ENCODE peak calls at places on chromosomes 4 and X, in six cellular contexts. One of them, this sample, is unnamed.

GRCh38 chrX:123188081-123188480 is 4.0 kb downstream of the GRIA3 start:
- DNase-seq in foreskin fibroblast: peak
- DNase-seq in left lung: no peak
- DNase-seq in endothelial cell: no peak
- DNase-seq in activated B cell treated with CpG ODN at 0.5 μM for 24 hours: no peak
- DNase-seq in AG10803: peak
- DNase-seq in this sample: no peak

GRCh38 chr4:72974694-72975487 is 94.6 kb downstream of the COX18 start:
- DNase-seq in endothelial cell: no peak
- DNase-seq in left lung: no peak
- DNase-seq in foreskin fibroblast: peak
- DNase-seq in AG10803: peak
- DNase-seq in activated B cell treated with CpG ODN at 0.5 μM for 24 hours: no peak
- DNase-seq in this sample: no peak

GRCh38 chr4:43133566-43133965 is 241.1 kb downstream of the GRXCR1 start:
- DNase-seq in AG10803: no peak
- DNase-seq in endothelial cell: no peak
- DNase-seq in left lung: no peak
- DNase-seq in foreskin fibroblast: no peak
- DNase-seq in activated B cell treated with CpG ODN at 0.5 μM for 24 hours: no peak
- DNase-seq in this sample: no peak

GRCh38 chrX:7925867-7926472 is 1.2 kb downstream of the PNPLA4 start:
- DNase-seq in AG10803: peak
- DNase-seq in left lung: no peak
- DNase-seq in endothelial cell: peak
- DNase-seq in activated B cell treated with CpG ODN at 0.5 μM for 24 hours: no peak
- DNase-seq in foreskin fibroblast: peak
- DNase-seq in this sample: no peak

GRCh38 chrX:107565005-107565404 is 63.3 kb upstream of the PRPS1 start:
- DNase-seq in foreskin fibroblast: no peak
- DNase-seq in left lung: no peak
- DNase-seq in endothelial cell: no peak
- DNase-seq in AG10803: peak
- DNase-seq in activated B cell treated with CpG ODN at 0.5 μM for 24 hours: no peak
- DNase-seq in this sample: no peak

GRCh38 chr4:122793811-122794210 is 32.8 kb upstream of the FGF2 start:
- DNase-seq in activated B cell treated with CpG ODN at 0.5 μM for 24 hours: no peak
- DNase-seq in endothelial cell: no peak
- DNase-seq in left lung: no peak
- DNase-seq in foreskin fibroblast: peak
- DNase-seq in AG10803: no peak
- DNase-seq in this sample: no peak

GRCh38 chr4:8848507-8849265 is 23.0 kb downstream of the HMX1 start:
- DNase-seq in left lung: peak
- DNase-seq in AG10803: no peak
- DNase-seq in foreskin fibroblast: no peak
- DNase-seq in activated B cell treated with CpG ODN at 0.5 μM for 24 hours: no peak
- DNase-seq in endothelial cell: no peak
- DNase-seq in this sample: no peak

GRCh38 chr4:141036786-141037185 is 96.5 kb downstream of the RNF150 start:
- DNase-seq in left lung: no peak
- DNase-seq in AG10803: peak
- DNase-seq in foreskin fibroblast: no peak
- DNase-seq in endothelial cell: no peak
- DNase-seq in activated B cell treated with CpG ODN at 0.5 μM for 24 hours: no peak
- DNase-seq in this sample: no peak

GRCh38 chr4:51843309-51844156 is 580 bp downstream of the DCUN1D4 start:
- DNase-seq in activated B cell treated with CpG ODN at 0.5 μM for 24 hours: no peak
- DNase-seq in left lung: peak
- DNase-seq in endothelial cell: peak
- DNase-seq in AG10803: peak
- DNase-seq in foreskin fibroblast: peak
- DNase-seq in this sample: peak

GRCh38 chr4:8540586-8540985 is 39.6 kb upstream of the GPR78 start:
- DNase-seq in AG10803: no peak
- DNase-seq in foreskin fibroblast: no peak
- DNase-seq in left lung: peak
- DNase-seq in endothelial cell: no peak
- DNase-seq in activated B cell treated with CpG ODN at 0.5 μM for 24 hours: no peak
- DNase-seq in this sample: no peak

GRCh38 chrX:38755319-38755718 is 45.9 kb upstream of the MID1IP1 start:
- DNase-seq in AG10803: no peak
- DNase-seq in endothelial cell: no peak
- DNase-seq in foreskin fibroblast: no peak
- DNase-seq in left lung: no peak
- DNase-seq in activated B cell treated with CpG ODN at 0.5 μM for 24 hours: no peak
- DNase-seq in this sample: no peak

GRCh38 chrX:95728446-95728845 is 956.2 kb upstream of the DIAPH2 start:
- DNase-seq in left lung: no peak
- DNase-seq in activated B cell treated with CpG ODN at 0.5 μM for 24 hours: no peak
- DNase-seq in endothelial cell: no peak
- DNase-seq in foreskin fibroblast: no peak
- DNase-seq in AG10803: no peak
- DNase-seq in this sample: no peak

DNA sequence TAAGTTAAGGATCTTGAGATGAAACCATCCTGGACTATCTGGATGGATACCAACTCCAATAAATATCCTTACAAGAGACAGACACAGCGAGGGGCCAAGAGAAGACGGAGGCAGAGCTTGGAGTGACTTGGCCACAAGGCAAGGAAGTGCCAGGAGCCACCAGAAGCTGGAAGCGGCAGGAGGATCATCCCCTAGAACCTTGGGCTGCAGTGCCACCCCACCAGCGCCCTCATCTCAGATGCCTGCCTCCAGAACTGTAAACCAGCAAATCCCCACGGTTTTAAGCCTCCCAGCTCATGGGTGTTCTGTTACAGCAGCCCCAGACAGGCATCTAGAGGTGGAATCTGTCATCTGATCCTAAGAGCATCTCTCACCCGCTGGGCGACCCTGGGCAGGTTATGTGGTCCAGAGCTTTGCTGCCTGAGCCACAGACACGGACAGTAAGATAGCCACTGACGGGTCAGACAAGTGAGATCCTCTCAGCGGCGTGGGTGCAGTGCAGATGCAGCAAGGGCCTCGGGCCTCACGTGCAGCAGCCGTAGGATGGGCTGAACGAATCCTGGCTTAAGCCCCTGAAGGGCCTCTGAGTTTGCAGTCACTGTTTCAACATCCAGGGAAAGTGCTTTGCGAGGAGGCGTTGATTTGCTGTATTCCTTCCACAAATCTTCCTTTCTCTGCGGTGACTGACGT is 25.1 kb upstream of the MXD4 start:
- DNase-seq in endothelial cell: no peak
- DNase-seq in activated B cell treated with CpG ODN at 0.5 μM for 24 hours: no peak
- DNase-seq in AG10803: no peak
- DNase-seq in left lung: peak
- DNase-seq in foreskin fibroblast: peak
- DNase-seq in this sample: no peak
- TF ChIP-seq CTCF in endothelial cell: no peak
- TF ChIP-seq CTCF in activated B cell treated with CpG ODN at 0.5 μM for 24 hours: no peak
- TF ChIP-seq CTCF in AG10803: no peak
- TF ChIP-seq CTCF in left lung: no peak
- TF ChIP-seq CTCF in foreskin fibroblast: no peak
- TF ChIP-seq CTCF in this sample: no peak

DNA sequence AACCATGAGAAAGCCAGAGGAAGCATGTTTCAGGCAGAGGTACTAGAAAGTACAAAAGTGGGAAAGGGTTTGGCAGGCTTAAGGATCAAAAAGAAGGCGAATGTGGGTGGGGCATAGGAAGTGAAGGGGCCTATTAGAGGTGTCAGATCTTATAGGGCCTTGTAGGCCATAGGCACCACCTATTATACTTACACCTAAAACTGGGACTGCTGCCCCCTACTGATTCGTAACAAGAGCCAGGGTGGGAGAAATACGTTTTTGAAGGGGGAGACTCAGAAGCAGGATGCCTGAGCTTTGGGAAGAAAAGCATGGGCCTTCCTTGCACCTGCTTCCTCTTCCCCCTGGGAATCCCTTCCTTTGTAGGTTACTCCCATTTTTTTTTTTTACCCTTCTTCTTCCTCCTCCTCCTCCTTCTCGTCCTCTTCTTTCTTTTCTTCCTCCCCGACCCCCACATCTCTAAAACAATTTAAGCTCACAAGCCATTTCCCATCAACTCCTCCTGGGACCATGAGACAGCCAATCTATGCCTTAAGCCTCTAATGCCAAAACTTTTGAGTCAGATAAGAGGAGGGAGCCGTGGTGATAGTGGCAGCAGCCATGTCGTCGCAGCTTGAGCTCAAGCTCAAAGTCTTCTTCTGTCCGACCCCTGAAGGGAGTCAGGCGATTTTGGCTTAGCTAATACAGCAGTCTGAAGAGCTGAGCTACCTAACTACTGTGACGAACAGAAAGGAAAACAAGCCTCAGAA is 40.8 kb upstream of the GPC3 start:
- DNase-seq in left lung: no peak
- DNase-seq in activated B cell treated with CpG ODN at 0.5 μM for 24 hours: no peak
- DNase-seq in AG10803: no peak
- DNase-seq in foreskin fibroblast: no peak
- DNase-seq in endothelial cell: peak
- DNase-seq in this sample: no peak
- TF ChIP-seq CTCF in left lung: no peak
- TF ChIP-seq CTCF in activated B cell treated with CpG ODN at 0.5 μM for 24 hours: no peak
- TF ChIP-seq CTCF in AG10803: no peak
- TF ChIP-seq CTCF in foreskin fibroblast: no peak
- TF ChIP-seq CTCF in endothelial cell: no peak
- TF ChIP-seq CTCF in this sample: no peak

DNA sequence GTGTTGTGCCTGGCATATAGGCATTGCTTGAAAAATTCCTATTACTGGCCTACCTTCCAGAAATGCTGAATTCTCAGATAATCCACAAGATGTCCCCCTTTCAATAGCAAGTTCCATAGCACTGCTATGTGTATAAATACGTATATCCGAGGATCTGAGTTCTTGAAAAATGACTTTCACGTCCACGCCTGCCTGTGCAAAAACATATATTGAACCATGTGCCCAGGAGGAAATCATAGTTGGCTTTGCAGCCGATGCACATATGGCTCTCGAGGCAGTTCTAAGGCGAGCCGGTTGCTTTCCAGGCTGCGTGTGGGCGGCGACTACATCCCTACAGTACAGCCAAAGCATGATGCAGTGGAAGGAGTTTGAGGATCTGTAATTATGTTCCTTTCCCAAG is 55.4 kb upstream of the ESX1 start:
- DNase-seq in AG10803: peak
- DNase-seq in foreskin fibroblast: peak
- DNase-seq in endothelial cell: no peak
- DNase-seq in left lung: no peak
- DNase-seq in activated B cell treated with CpG ODN at 0.5 μM for 24 hours: no peak
- DNase-seq in this sample: no peak
- TF ChIP-seq CTCF in AG10803: peak
- TF ChIP-seq CTCF in foreskin fibroblast: peak
- TF ChIP-seq CTCF in endothelial cell: no peak
- TF ChIP-seq CTCF in left lung: no peak
- TF ChIP-seq CTCF in activated B cell treated with CpG ODN at 0.5 μM for 24 hours: no peak
- TF ChIP-seq CTCF in this sample: no peak

GRCh38 chr4:17708992-17709759 is 72.2 kb downstream of the FAM184B start:
- DNase-seq in activated B cell treated with CpG ODN at 0.5 μM for 24 hours: no peak
- DNase-seq in left lung: no peak
- DNase-seq in endothelial cell: no peak
- DNase-seq in foreskin fibroblast: no peak
- DNase-seq in AG10803: no peak
- DNase-seq in this sample: no peak
- TF ChIP-seq CTCF in activated B cell treated with CpG ODN at 0.5 μM for 24 hours: no peak
- TF ChIP-seq CTCF in left lung: no peak
- TF ChIP-seq CTCF in endothelial cell: no peak
- TF ChIP-seq CTCF in foreskin fibroblast: no peak
- TF ChIP-seq CTCF in AG10803: no peak
- TF ChIP-seq CTCF in this sample: no peak

GRCh38 chr4:153530284-153530995 is 64.3 kb downstream of the TMEM131L start:
- DNase-seq in foreskin fibroblast: no peak
- DNase-seq in activated B cell treated with CpG ODN at 0.5 μM for 24 hours: no peak
- DNase-seq in endothelial cell: no peak
- DNase-seq in left lung: no peak
- DNase-seq in AG10803: no peak
- DNase-seq in this sample: no peak

GRCh38 chr4:153532227-153532626 is 66.1 kb downstream of the TMEM131L start:
- DNase-seq in activated B cell treated with CpG ODN at 0.5 μM for 24 hours: no peak
- DNase-seq in foreskin fibroblast: no peak
- DNase-seq in endothelial cell: no peak
- DNase-seq in AG10803: no peak
- DNase-seq in left lung: no peak
- DNase-seq in this sample: no peak

GRCh38 chr4:153529646-153530045 is 63.5 kb downstream of the TMEM131L start:
- DNase-seq in AG10803: peak
- DNase-seq in left lung: no peak
- DNase-seq in activated B cell treated with CpG ODN at 0.5 μM for 24 hours: no peak
- DNase-seq in endothelial cell: no peak
- DNase-seq in foreskin fibroblast: peak
- DNase-seq in this sample: no peak

GRCh38 chr4:153532636-153533035 is 66.5 kb downstream of the TMEM131L start:
- DNase-seq in activated B cell treated with CpG ODN at 0.5 μM for 24 hours: no peak
- DNase-seq in AG10803: no peak
- DNase-seq in endothelial cell: no peak
- DNase-seq in foreskin fibroblast: no peak
- DNase-seq in left lung: no peak
- DNase-seq in this sample: no peak

GRCh38 chr4:153530996-153531375 is 64.8 kb downstream of the TMEM131L start:
- DNase-seq in foreskin fibroblast: no peak
- DNase-seq in left lung: no peak
- DNase-seq in AG10803: no peak
- DNase-seq in activated B cell treated with CpG ODN at 0.5 μM for 24 hours: no peak
- DNase-seq in endothelial cell: no peak
- DNase-seq in this sample: no peak
- TF ChIP-seq CTCF in foreskin fibroblast: peak
- TF ChIP-seq CTCF in left lung: no peak
- TF ChIP-seq CTCF in AG10803: peak
- TF ChIP-seq CTCF in activated B cell treated with CpG ODN at 0.5 μM for 24 hours: no peak
- TF ChIP-seq CTCF in endothelial cell: no peak
- TF ChIP-seq CTCF in this sample: no peak

This sample was measured in CD14-positive monocyte.